ENCODE peak calls at places on chromosomes 1 and 21, in six cellular contexts. One of them, this sample, is unnamed.
A peak's percentile ranks its signal among the peaks of the same experiment; 100 is the strongest.

GRCh38 chr1:8025061-8025670 is 943 bp downstream of the ERRFI1 start:
- DNase-seq in thoracic aorta: no peak
- DNase-seq in heart right ventricle: no peak
- DNase-seq in ovary: no peak
- DNase-seq in mammary epithelial cell: peak; percentile 77
- DNase-seq in upper lobe of right lung: no peak
- DNase-seq in this sample: no peak

GRCh38 chr1:112625696-112626095 is 6.1 kb downstream of the CAPZA1 start:
- DNase-seq in thoracic aorta: peak; percentile 17
- DNase-seq in heart right ventricle: peak; percentile 37
- DNase-seq in ovary: no peak
- DNase-seq in mammary epithelial cell: peak; percentile 19
- DNase-seq in upper lobe of right lung: no peak
- DNase-seq in this sample: peak; percentile 72

GRCh38 chr1:68624233-68624632 is 127.4 kb upstream of the DEPDC1 start:
- DNase-seq in thoracic aorta: no peak
- DNase-seq in heart right ventricle: no peak
- DNase-seq in ovary: no peak
- DNase-seq in mammary epithelial cell: peak; percentile 63
- DNase-seq in upper lobe of right lung: no peak
- DNase-seq in this sample: no peak

GRCh38 chr1:225388372-225388771 is 39.5 kb downstream of the LBR start:
- DNase-seq in thoracic aorta: no peak
- DNase-seq in heart right ventricle: no peak
- DNase-seq in ovary: no peak
- DNase-seq in mammary epithelial cell: no peak
- DNase-seq in upper lobe of right lung: no peak
- DNase-seq in this sample: no peak

GRCh38 chr1:231487019-231487418 is 41.5 kb upstream of the TSNAX start:
- DNase-seq in thoracic aorta: no peak
- DNase-seq in heart right ventricle: no peak
- DNase-seq in ovary: no peak
- DNase-seq in mammary epithelial cell: no peak
- DNase-seq in upper lobe of right lung: no peak
- DNase-seq in this sample: no peak

GRCh38 chr1:157270705-157271274 is 132.6 kb upstream of the ETV3 start:
- DNase-seq in thoracic aorta: no peak
- DNase-seq in heart right ventricle: no peak
- DNase-seq in ovary: no peak
- DNase-seq in mammary epithelial cell: no peak
- DNase-seq in upper lobe of right lung: no peak
- DNase-seq in this sample: no peak

GRCh38 chr1:229717774-229718173 is 91.7 kb downstream of the URB2 start:
- DNase-seq in thoracic aorta: no peak
- DNase-seq in heart right ventricle: no peak
- DNase-seq in ovary: no peak
- DNase-seq in mammary epithelial cell: no peak
- DNase-seq in upper lobe of right lung: no peak
- DNase-seq in this sample: no peak

GRCh38 chr1:218304281-218305039 is 19.4 kb downstream of the RRP15 start:
- DNase-seq in thoracic aorta: no peak
- DNase-seq in heart right ventricle: peak; percentile 71
- DNase-seq in ovary: peak; percentile 30
- DNase-seq in mammary epithelial cell: peak; percentile 5
- DNase-seq in upper lobe of right lung: no peak
- DNase-seq in this sample: no peak

GRCh38 chr1:59994302-59995198 is 68.0 kb upstream of the CYP2J2 start:
- DNase-seq in thoracic aorta: peak; percentile 48
- DNase-seq in heart right ventricle: peak; percentile 15
- DNase-seq in ovary: no peak
- DNase-seq in mammary epithelial cell: no peak
- DNase-seq in upper lobe of right lung: no peak
- DNase-seq in this sample: peak; percentile 32

GRCh38 chr1:100982783-100983182 is 42.8 kb downstream of the DPH5 start:
- DNase-seq in thoracic aorta: no peak
- DNase-seq in heart right ventricle: no peak
- DNase-seq in ovary: no peak
- DNase-seq in mammary epithelial cell: no peak
- DNase-seq in upper lobe of right lung: no peak
- DNase-seq in this sample: no peak

GRCh38 chr1:67978988-67979516 is 71.4 kb downstream of the DIRAS3 start:
- DNase-seq in thoracic aorta: no peak
- DNase-seq in heart right ventricle: no peak
- DNase-seq in ovary: no peak
- DNase-seq in mammary epithelial cell: peak; percentile 85
- DNase-seq in upper lobe of right lung: no peak
- DNase-seq in this sample: no peak

GRCh38 chr1:48643193-48643592 is 133.5 kb downstream of the BEND5 start:
- DNase-seq in thoracic aorta: no peak
- DNase-seq in heart right ventricle: no peak
- DNase-seq in ovary: no peak
- DNase-seq in mammary epithelial cell: no peak
- DNase-seq in upper lobe of right lung: no peak
- DNase-seq in this sample: no peak

GRCh38 chr21:34732388-34732821 is 63.6 kb downstream of the CLIC6 start:
- DNase-seq in thoracic aorta: no peak
- DNase-seq in heart right ventricle: no peak
- DNase-seq in ovary: no peak
- DNase-seq in mammary epithelial cell: peak; percentile 49
- DNase-seq in upper lobe of right lung: no peak
- DNase-seq in this sample: no peak

GRCh38 chr21:10521091-10521598 is at the start of gene TPTE:
- DNase-seq in thoracic aorta: no peak
- DNase-seq in heart right ventricle: no peak
- DNase-seq in ovary: no peak
- DNase-seq in mammary epithelial cell: no peak
- DNase-seq in upper lobe of right lung: no peak
- DNase-seq in this sample: peak; percentile 85
- H3K9me3 ChIP-seq in thoracic aorta: peaks cover 3% of the 10 kb centered on the region
- H3K9me3 ChIP-seq in heart right ventricle: no peaks in the 10 kb centered on the region
- H3K9me3 ChIP-seq in ovary: peaks cover 8% of the 10 kb centered on the region
- H3K9me3 ChIP-seq in mammary epithelial cell: peaks cover 38% of the 10 kb centered on the region
- H3K9me3 ChIP-seq in upper lobe of right lung: peaks cover 3% of the 10 kb centered on the region
- H3K9me3 ChIP-seq in this sample: no peaks in the 10 kb centered on the region

GRCh38 chr1:10607228-10607627 is 132.5 kb downstream of the PEX14 start:
- DNase-seq in thoracic aorta: no peak
- DNase-seq in heart right ventricle: no peak
- DNase-seq in ovary: no peak
- DNase-seq in mammary epithelial cell: no peak
- DNase-seq in upper lobe of right lung: no peak
- DNase-seq in this sample: no peak
- H3K27ac ChIP-seq in thoracic aorta: no peak overlapping the region
- H3K27ac ChIP-seq in heart right ventricle: no peak overlapping the region
- H3K27ac ChIP-seq in ovary: no peak overlapping the region
- H3K27ac ChIP-seq in mammary epithelial cell: no peak overlapping the region
- H3K27ac ChIP-seq in upper lobe of right lung: no peak overlapping the region
- H3K27ac ChIP-seq in this sample: no peak overlapping the region

DNA sequence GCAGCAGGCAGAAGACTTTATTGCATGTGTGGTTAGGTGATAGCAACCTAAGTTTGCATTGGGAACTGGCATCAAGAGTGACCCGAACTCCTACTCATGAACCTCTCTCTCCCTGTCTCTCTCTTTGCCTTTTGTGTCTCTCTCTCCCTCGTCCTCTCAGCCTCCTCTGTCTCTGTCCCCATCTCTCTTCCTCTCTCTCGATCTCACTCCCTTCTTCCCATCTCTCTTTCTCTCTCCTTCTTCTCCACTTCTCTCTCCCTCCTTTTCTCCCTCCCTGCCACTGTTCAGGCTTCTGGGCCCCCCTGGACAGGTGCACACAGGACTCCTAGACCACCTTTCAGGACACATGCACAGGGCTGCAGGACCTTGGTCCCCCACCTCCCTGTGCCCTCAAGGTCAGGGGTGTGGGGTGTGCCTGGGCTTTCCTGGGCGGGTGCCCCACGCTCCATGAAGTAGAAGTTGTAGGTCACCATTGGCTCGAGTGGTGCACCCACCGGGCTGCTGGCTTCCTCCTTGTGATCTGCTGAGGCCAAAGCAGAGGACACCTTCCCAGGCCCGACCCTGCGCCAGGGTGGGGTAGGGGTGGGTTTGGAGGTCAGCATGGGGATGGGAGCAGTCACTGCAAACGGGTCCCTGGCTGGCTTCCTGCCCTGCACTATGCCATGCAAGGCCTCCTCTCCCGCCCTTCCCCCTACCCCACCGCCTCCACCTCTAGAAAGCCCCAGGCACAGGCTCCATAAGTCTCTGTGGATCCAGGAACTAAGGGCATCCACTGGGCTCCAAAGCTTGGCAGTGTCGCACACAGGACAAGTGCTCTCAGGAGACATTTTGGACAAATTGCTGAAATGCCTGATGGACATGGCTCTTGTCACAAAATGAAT is 13.2 kb upstream of the ZBTB17 start:
- DNase-seq in thoracic aorta: no peak
- DNase-seq in heart right ventricle: no peak
- DNase-seq in ovary: no peak
- DNase-seq in mammary epithelial cell: no peak
- DNase-seq in upper lobe of right lung: no peak
- DNase-seq in this sample: no peak
- H3K9me3 ChIP-seq in thoracic aorta: no peaks in the 10 kb centered on the region
- H3K9me3 ChIP-seq in heart right ventricle: no peaks in the 10 kb centered on the region
- H3K9me3 ChIP-seq in ovary: no peaks in the 10 kb centered on the region
- H3K9me3 ChIP-seq in mammary epithelial cell: no peaks in the 10 kb centered on the region
- H3K9me3 ChIP-seq in upper lobe of right lung: no peaks in the 10 kb centered on the region
- H3K9me3 ChIP-seq in this sample: no peaks in the 10 kb centered on the region

GRCh38 chr1:192633533-192634258 is 2.3 kb upstream of the RGS13 start:
- DNase-seq in thoracic aorta: no peak
- DNase-seq in heart right ventricle: no peak
- DNase-seq in ovary: no peak
- DNase-seq in mammary epithelial cell: no peak
- DNase-seq in upper lobe of right lung: no peak
- DNase-seq in this sample: no peak
- H3K27ac ChIP-seq in thoracic aorta: no peak overlapping the region
- H3K27ac ChIP-seq in heart right ventricle: no peak overlapping the region
- H3K27ac ChIP-seq in ovary: no peak overlapping the region
- H3K27ac ChIP-seq in mammary epithelial cell: no peak overlapping the region
- H3K27ac ChIP-seq in upper lobe of right lung: no peak overlapping the region
- H3K27ac ChIP-seq in this sample: no peak overlapping the region

DNA sequence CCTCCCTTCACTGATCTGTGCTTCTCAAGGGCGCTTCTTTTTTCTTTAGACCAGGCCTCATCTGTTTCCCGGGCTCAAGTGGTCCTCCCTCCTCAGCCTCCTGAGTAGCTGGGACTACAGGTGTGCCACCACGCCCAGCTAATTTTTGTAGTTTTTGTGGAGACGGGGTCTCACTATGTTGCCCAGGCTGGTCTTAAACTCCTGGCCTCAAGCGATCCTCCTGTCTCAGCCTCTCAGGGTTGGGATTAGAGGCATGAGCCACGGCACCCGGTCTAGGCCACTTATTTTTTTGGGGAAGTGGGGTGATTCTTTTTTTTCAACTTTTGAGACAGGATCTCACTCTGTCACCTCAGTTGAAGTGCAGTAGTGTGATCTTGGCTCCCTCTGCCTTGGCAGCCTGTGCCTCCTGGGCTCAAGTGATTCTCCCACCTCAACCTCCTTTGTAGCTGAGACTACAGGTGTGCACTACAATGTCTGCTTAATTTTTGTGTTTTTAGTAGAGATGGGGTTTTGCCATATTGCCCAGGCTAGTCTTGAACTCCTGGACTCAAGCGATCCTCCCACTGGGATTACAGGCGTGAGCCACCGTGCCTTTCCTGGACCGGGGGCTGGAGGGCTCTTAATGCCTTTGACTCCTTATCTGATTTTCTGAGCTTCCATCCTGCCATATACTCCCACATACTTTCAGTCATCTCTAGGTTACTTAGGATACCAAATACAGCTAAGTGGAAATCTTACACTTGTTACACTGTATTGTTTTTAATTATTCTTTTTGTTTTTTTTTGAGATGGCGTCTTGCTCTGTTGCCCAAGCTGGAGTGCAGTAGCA is 18.9 kb downstream of the MFAP2 start:
- DNase-seq in thoracic aorta: no peak
- DNase-seq in heart right ventricle: no peak
- DNase-seq in ovary: no peak
- DNase-seq in mammary epithelial cell: no peak
- DNase-seq in upper lobe of right lung: no peak
- DNase-seq in this sample: no peak
- H3K9me3 ChIP-seq in thoracic aorta: no peaks in the 10 kb centered on the region
- H3K9me3 ChIP-seq in heart right ventricle: no peaks in the 10 kb centered on the region
- H3K9me3 ChIP-seq in ovary: no peaks in the 10 kb centered on the region
- H3K9me3 ChIP-seq in mammary epithelial cell: no peaks in the 10 kb centered on the region
- H3K9me3 ChIP-seq in upper lobe of right lung: no peaks in the 10 kb centered on the region
- H3K9me3 ChIP-seq in this sample: no peaks in the 10 kb centered on the region